ENCODE peak calls at places on chromosomes 1 and 21, in seven cellular contexts. Z is breast epithelium, B is right lobe of liver, R is aorta, U is neuronal stem cell, W is cardiac muscle cell, L is upper lobe of right lung. M is an unnamed sample.
A peak's percentile ranks its signal among the peaks of the same experiment; 100 is the strongest.

GRCh38 chr1:246155923-246156322 is 351.2 kb downstream of the SMYD3 start:
- DNase-seq in R (no peak), W (peak; percentile 69), U (no peak), B (no peak), L (no peak), Z (no peak), M (no peak)

GRCh38 chr1:111605553-111605952 is 14.0 kb upstream of the RAP1A start:
- DNase-seq in W (peak; percentile 65), B (no peak), L (no peak), R (peak; percentile 61), U (no peak), Z (no peak), M (no peak)

GRCh38 chr1:45512641-45513054 is 9.0 kb downstream of the PRDX1 start:
- DNase-seq in W (peak; percentile 75), R (peak; percentile 64), B (peak; percentile 69), L (no peak), U (peak; percentile 54), Z (no peak), M (peak; percentile 78)

GRCh38 chr1:248165186-248165585 is 9.4 kb upstream of the OR2M2 start:
- DNase-seq in R (no peak), L (no peak), U (no peak), B (no peak), Z (no peak), W (no peak), M (no peak)

GRCh38 chr21:32645261-32646182 is 33.3 kb upstream of the CFAP298 start:
- DNase-seq in U (peak; percentile 3), L (peak; percentile 70), Z (no peak), R (no peak), W (no peak), B (no peak), M (peak; percentile 99)

GRCh38 chr1:157626099-157626498 is 28.2 kb upstream of the FCRL4 start:
- DNase-seq in W (no peak), R (no peak), L (no peak), Z (no peak), U (no peak), B (no peak), M (peak; percentile 25)

GRCh38 chr1:228058981-228059535 is 23.4 kb upstream of the ARF1 start:
- DNase-seq in R (peak; percentile 28), B (no peak), L (no peak), U (no peak), W (no peak), Z (peak; percentile 51), M (no peak)

GRCh38 chr1:53276153-53276901 is 38.0 kb upstream of the MAGOH start:
- DNase-seq in U (no peak), L (peak; percentile 51), W (no peak), R (no peak), Z (no peak), B (no peak), M (no peak)

GRCh38 chr1:164719676-164720075 is 160.7 kb downstream of the PBX1 start:
- DNase-seq in U (no peak), Z (no peak), R (no peak), W (no peak), L (no peak), B (no peak), M (no peak)

GRCh38 chr1:119404736-119405135 is 10.2 kb upstream of the HSD3B2 start:
- DNase-seq in R (no peak), Z (no peak), L (no peak), W (no peak), U (no peak), B (no peak), M (no peak)

GRCh38 chr21:34812510-34813265 is 143.9 kb downstream of the CLIC6 start:
- DNase-seq in B (no peak), W (peak; percentile 58), L (no peak), R (no peak), Z (no peak), U (no peak), M (no peak)

GRCh38 chr1:226606311-226607267 is 58.0 kb downstream of the STUM start:
- DNase-seq in L (no peak), W (peak; percentile 64), Z (no peak), B (no peak), U (no peak), R (no peak), M (no peak)

GRCh38 chr1:213337025-213337678 is 286.1 kb downstream of the RPS6KC1 start:
- DNase-seq in L (no peak), W (no peak), B (no peak), R (no peak), U (no peak), Z (no peak), M (no peak)

GRCh38 chr1:170967042-170967910 is 31.9 kb downstream of the MROH9 start:
- DNase-seq in U (peak; percentile 18), L (no peak), W (peak; percentile 69), R (no peak), B (no peak), Z (no peak), M (peak; percentile 8)

GRCh38 chr1:156232222-156232621 is 9.8 kb upstream of the BGLAP start:
- DNase-seq in W (no peak), U (no peak), R (no peak), L (no peak), Z (no peak), B (no peak), M (no peak)

GRCh38 chr1:171798311-171798710 is 16.9 kb downstream of the METTL13 start:
- DNase-seq in R (no peak), U (no peak), W (no peak), Z (no peak), L (no peak), B (no peak), M (no peak)

GRCh38 chr1:32380061-32380460 is 14.2 kb downstream of the BSDC1 start:
- DNase-seq in W (no peak), B (no peak), Z (no peak), R (no peak), L (no peak), U (no peak), M (no peak)

DNA sequence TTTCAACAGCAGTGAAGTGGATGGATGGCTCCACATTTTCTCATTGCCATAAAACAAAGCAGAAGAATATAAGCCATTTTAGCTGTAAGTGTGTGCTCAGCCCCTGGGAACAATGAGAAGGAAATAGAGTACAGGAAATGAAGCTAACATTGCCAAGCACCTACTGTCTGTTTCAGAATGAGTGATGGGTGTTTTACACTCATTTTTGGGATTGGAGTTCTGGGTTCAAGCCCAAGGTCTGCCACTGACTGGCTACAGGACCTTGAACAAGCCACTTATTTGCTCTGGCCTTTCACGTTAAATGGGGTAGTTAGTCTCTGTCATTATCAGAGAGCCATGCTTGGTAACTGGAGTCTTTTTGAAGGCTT is 80.7 kb upstream of the KAZN start:
- DNase-seq in L (no peak), U (no peak), Z (no peak), B (no peak), R (no peak), W (no peak), M (no peak)
- H3K4me1 ChIP-seq in L (no peaks in the 10 kb centered on the region), U (peaks cover 12% of the 10 kb centered on the region), Z (no peaks in the 10 kb centered on the region), B (no peaks in the 10 kb centered on the region), R (no peaks in the 10 kb centered on the region), W (no peaks in the 10 kb centered on the region), M (peaks cover 18% of the 10 kb centered on the region)

GRCh38 chr21:46199436-46200373 is 15.4 kb upstream of the SPATC1L start:
- DNase-seq in L (peak; percentile 8), R (peak; percentile 33), U (no peak), B (peak; percentile 4), Z (no peak), W (no peak), M (no peak)
- H3K36me3 ChIP-seq in L (peaks cover 75% of the 10 kb centered on the region), R (peaks cover 7% of the 10 kb centered on the region), U (peaks cover 38% of the 10 kb centered on the region), B (peaks cover 15% of the 10 kb centered on the region), Z (no peaks in the 10 kb centered on the region), W (peaks cover 21% of the 10 kb centered on the region), M (peaks cover 52% of the 10 kb centered on the region)

DNA sequence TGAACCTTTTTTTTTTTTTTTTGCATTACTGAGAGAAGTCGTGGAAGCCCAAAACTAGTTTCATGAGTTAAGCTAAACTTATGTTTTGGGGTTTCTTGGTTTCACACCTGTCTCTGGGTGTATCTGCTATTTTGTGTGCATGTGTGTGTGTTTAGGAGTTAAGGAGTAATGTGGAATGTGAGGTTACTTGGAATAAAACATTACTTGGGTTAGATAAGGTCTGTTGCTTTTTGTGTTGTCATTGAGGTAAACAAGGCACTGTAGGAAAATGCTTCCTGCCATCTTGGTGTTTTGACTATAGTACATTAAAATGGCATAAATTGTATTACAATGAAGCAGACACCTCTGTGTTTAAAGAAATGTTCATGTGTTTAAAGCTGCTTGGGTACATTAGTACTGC is 2.9 kb downstream of the TENT5C start:
- DNase-seq in R (no peak), B (no peak), Z (no peak), U (no peak), W (no peak), L (no peak), M (no peak)
- H3K27me3 ChIP-seq in R (no peaks in the 10 kb centered on the region), B (no peaks in the 10 kb centered on the region), Z (no peaks in the 10 kb centered on the region), U (peaks cover 15% of the 10 kb centered on the region), W (peaks cover 22% of the 10 kb centered on the region), L (no peaks in the 10 kb centered on the region), M (peaks cover 14% of the 10 kb centered on the region)

GRCh38 chr1:169108897-169109560 is 2.5 kb downstream of the ATP1B1 start:
- DNase-seq in Z (no peak), U (no peak), B (peak; percentile 75), R (no peak), W (peak; percentile 42), L (peak; percentile 65), M (peak; percentile 51)
- H3K4me1 ChIP-seq in Z (peaks cover 22% of the 10 kb centered on the region), U (peaks cover 27% of the 10 kb centered on the region), B (peaks cover 5% of the 10 kb centered on the region), R (peaks cover 4% of the 10 kb centered on the region), W (peaks cover 29% of the 10 kb centered on the region), L (peaks cover 18% of the 10 kb centered on the region), M (peaks cover 30% of the 10 kb centered on the region)

GRCh38 chr1:153951183-153951582 is 4.7 kb upstream of the DENND4B start:
- DNase-seq in U (no peak), B (no peak), Z (no peak), L (no peak), W (no peak), R (no peak), M (no peak)
- H3K36me3 ChIP-seq in U (peaks cover 27% of the 10 kb centered on the region), B (peaks cover 25% of the 10 kb centered on the region), Z (peaks cover 12% of the 10 kb centered on the region), L (peaks cover 75% of the 10 kb centered on the region), W (peaks cover 38% of the 10 kb centered on the region), R (peaks cover 7% of the 10 kb centered on the region), M (peaks cover 32% of the 10 kb centered on the region)

GRCh38 chr1:36516372-36517018 is 33.8 kb upstream of the CSF3R start:
- DNase-seq in B (peak; percentile 61), R (peak; percentile 59), W (peak; percentile 71), U (peak; percentile 78), L (peak; percentile 79), Z (peak; percentile 59), M (peak; percentile 67)

GRCh38 chr1:36515315-36516138 is 32.8 kb upstream of the CSF3R start:
- DNase-seq in W (no peak), Z (no peak), U (no peak), R (no peak), B (no peak), L (peak; percentile 52), M (no peak)

GRCh38 chr1:36513676-36514473 is 31.2 kb upstream of the CSF3R start:
- DNase-seq in U (no peak), R (no peak), L (peak; percentile 31), Z (no peak), B (no peak), W (no peak), M (no peak)

GRCh38 chr1:36512842-36513241 is 30.1 kb upstream of the CSF3R start:
- DNase-seq in B (no peak), R (no peak), Z (no peak), W (no peak), L (no peak), U (no peak), M (no peak)

GRCh38 chr1:36514501-36514900 is 31.8 kb upstream of the CSF3R start:
- DNase-seq in B (no peak), W (no peak), U (no peak), L (peak; percentile 47), Z (no peak), R (no peak), M (no peak)
- H3K27me3 ChIP-seq in B (no peaks in the 10 kb centered on the region), W (no peaks in the 10 kb centered on the region), U (no peaks in the 10 kb centered on the region), L (no peaks in the 10 kb centered on the region), Z (no peaks in the 10 kb centered on the region), R (no peaks in the 10 kb centered on the region), M (no peaks in the 10 kb centered on the region)

GRCh38 chr1:33488624-33489023 is 16.2 kb downstream of the ZSCAN20 start:
- DNase-seq in B (no peak), R (no peak), U (no peak), W (no peak), L (no peak), Z (no peak), M (no peak)
- H3K4me1 ChIP-seq in B (no peaks in the 10 kb centered on the region), R (no peaks in the 10 kb centered on the region), U (no peaks in the 10 kb centered on the region), W (no peaks in the 10 kb centered on the region), L (no peaks in the 10 kb centered on the region), Z (no peaks in the 10 kb centered on the region), M (no peaks in the 10 kb centered on the region)

M was measured in HAP-1.